ENCODE peak calls at places on chromosomes 6 and 20, in five cellular contexts. One of them, this sample, is unnamed.

GRCh38 chr20:19743650-19744015 is 14.4 kb upstream of the RIN2 start:
- DNase-seq in activated CD4-positive, alpha-beta T cell treated with anti-CD3 and anti-CD28 coated beads, Interleukin-2, amount 50 U/mL, for 1 hour: no peak
- DNase-seq in COR-L47: no peak
- DNase-seq in iPS-NIHi11: no peak
- DNase-seq in NCI-H2081: no peak
- DNase-seq in this sample: no peak

GRCh38 chr20:59972037-59972801 is 14.0 kb downstream of the CDH26 start:
- DNase-seq in activated CD4-positive, alpha-beta T cell treated with anti-CD3 and anti-CD28 coated beads, Interleukin-2, amount 50 U/mL, for 1 hour: no peak
- DNase-seq in NCI-H2081: no peak
- DNase-seq in COR-L47: no peak
- DNase-seq in iPS-NIHi11: no peak
- DNase-seq in this sample: no peak

GRCh38 chr6:127516676-127517273 is 2.4 kb downstream of the MTCL3 start:
- DNase-seq in activated CD4-positive, alpha-beta T cell treated with anti-CD3 and anti-CD28 coated beads, Interleukin-2, amount 50 U/mL, for 1 hour: peak
- DNase-seq in iPS-NIHi11: peak
- DNase-seq in NCI-H2081: peak
- DNase-seq in COR-L47: peak
- DNase-seq in this sample: peak

GRCh38 chr6:52590634-52590985 is 13.8 kb upstream of the TRAM2 start:
- DNase-seq in NCI-H2081: no peak
- DNase-seq in COR-L47: no peak
- DNase-seq in activated CD4-positive, alpha-beta T cell treated with anti-CD3 and anti-CD28 coated beads, Interleukin-2, amount 50 U/mL, for 1 hour: no peak
- DNase-seq in iPS-NIHi11: no peak
- DNase-seq in this sample: no peak

GRCh38 chr6:33731751-33732282 is 14.9 kb downstream of the IP6K3 start:
- DNase-seq in COR-L47: no peak
- DNase-seq in iPS-NIHi11: no peak
- DNase-seq in NCI-H2081: no peak
- DNase-seq in activated CD4-positive, alpha-beta T cell treated with anti-CD3 and anti-CD28 coated beads, Interleukin-2, amount 50 U/mL, for 1 hour: no peak
- DNase-seq in this sample: no peak

GRCh38 chr20:17660667-17661066 is 21.4 kb downstream of the RRBP1 start:
- DNase-seq in iPS-NIHi11: no peak
- DNase-seq in NCI-H2081: no peak
- DNase-seq in activated CD4-positive, alpha-beta T cell treated with anti-CD3 and anti-CD28 coated beads, Interleukin-2, amount 50 U/mL, for 1 hour: no peak
- DNase-seq in COR-L47: no peak
- DNase-seq in this sample: no peak

GRCh38 chr6:87264481-87264880 is 57.9 kb upstream of the SMIM8 start:
- DNase-seq in iPS-NIHi11: no peak
- DNase-seq in activated CD4-positive, alpha-beta T cell treated with anti-CD3 and anti-CD28 coated beads, Interleukin-2, amount 50 U/mL, for 1 hour: no peak
- DNase-seq in COR-L47: no peak
- DNase-seq in NCI-H2081: no peak
- DNase-seq in this sample: no peak

GRCh38 chr6:87408721-87409155 is 966 bp downstream of the CFAP206 start:
- DNase-seq in iPS-NIHi11: no peak
- DNase-seq in COR-L47: no peak
- DNase-seq in activated CD4-positive, alpha-beta T cell treated with anti-CD3 and anti-CD28 coated beads, Interleukin-2, amount 50 U/mL, for 1 hour: no peak
- DNase-seq in NCI-H2081: no peak
- DNase-seq in this sample: no peak

GRCh38 chr6:160118620-160119234 is 2.9 kb upstream of the SLC22A1 start:
- DNase-seq in activated CD4-positive, alpha-beta T cell treated with anti-CD3 and anti-CD28 coated beads, Interleukin-2, amount 50 U/mL, for 1 hour: no peak
- DNase-seq in COR-L47: no peak
- DNase-seq in iPS-NIHi11: no peak
- DNase-seq in NCI-H2081: no peak
- DNase-seq in this sample: no peak

GRCh38 chr6:15535495-15536200 is 127.2 kb downstream of the DTNBP1 start:
- DNase-seq in iPS-NIHi11: no peak
- DNase-seq in NCI-H2081: no peak
- DNase-seq in activated CD4-positive, alpha-beta T cell treated with anti-CD3 and anti-CD28 coated beads, Interleukin-2, amount 50 U/mL, for 1 hour: no peak
- DNase-seq in COR-L47: no peak
- DNase-seq in this sample: no peak

GRCh38 chr6:144534123-144534676 is 249.1 kb downstream of the UTRN start:
- DNase-seq in activated CD4-positive, alpha-beta T cell treated with anti-CD3 and anti-CD28 coated beads, Interleukin-2, amount 50 U/mL, for 1 hour: no peak
- DNase-seq in NCI-H2081: no peak
- DNase-seq in iPS-NIHi11: no peak
- DNase-seq in COR-L47: no peak
- DNase-seq in this sample: no peak

This sample was measured in NCI-H2029.